ENCODE peak calls at places on chromosomes 5 and 9, in four cellular contexts. One of them, this sample, is unnamed.

GRCh38 chr5:140113180-140113698 is 670 bp upstream of the PURA start:
- DNase-seq in pancreas: peak; percentile 66
- DNase-seq in astrocyte of the cerebellum: no peak
- DNase-seq in small intestine: no peak
- DNase-seq in this sample: no peak

GRCh38 chr9:83197611-83198010 is 134.7 kb upstream of the RASEF start:
- DNase-seq in pancreas: no peak
- DNase-seq in astrocyte of the cerebellum: no peak
- DNase-seq in small intestine: no peak
- DNase-seq in this sample: no peak

GRCh38 chr9:87070331-87070730 is 123.0 kb upstream of the GAS1 start:
- DNase-seq in pancreas: no peak
- DNase-seq in astrocyte of the cerebellum: no peak
- DNase-seq in small intestine: no peak
- DNase-seq in this sample: no peak

GRCh38 chr5:83172655-83173054 is 95.3 kb downstream of the XRCC4 start:
- DNase-seq in pancreas: no peak
- DNase-seq in astrocyte of the cerebellum: no peak
- DNase-seq in small intestine: no peak
- DNase-seq in this sample: peak; percentile 43

GRCh38 chr5:19950897-19951296 is 37.1 kb downstream of the CDH18 start:
- DNase-seq in pancreas: no peak
- DNase-seq in astrocyte of the cerebellum: no peak
- DNase-seq in small intestine: no peak
- DNase-seq in this sample: peak; percentile 11

GRCh38 chr5:39283231-39283818 is 64.0 kb upstream of the FYB1 start:
- DNase-seq in pancreas: no peak
- DNase-seq in astrocyte of the cerebellum: peak; percentile 34
- DNase-seq in small intestine: peak; percentile 66
- DNase-seq in this sample: peak; percentile 86

GRCh38 chr9:98149422-98149821 is 30.4 kb upstream of the TRIM14 start:
- DNase-seq in pancreas: no peak
- DNase-seq in astrocyte of the cerebellum: no peak
- DNase-seq in small intestine: no peak
- DNase-seq in this sample: no peak

GRCh38 chr5:88803309-88803708 is 79.7 kb downstream of the MEF2C start:
- DNase-seq in pancreas: no peak
- DNase-seq in astrocyte of the cerebellum: no peak
- DNase-seq in small intestine: no peak
- DNase-seq in this sample: no peak

GRCh38 chr9:134299883-134300282 is 26.4 kb upstream of the RXRA start:
- DNase-seq in pancreas: no peak
- DNase-seq in astrocyte of the cerebellum: no peak
- DNase-seq in small intestine: no peak
- DNase-seq in this sample: no peak

GRCh38 chr5:74127377-74128338 is 501.7 kb downstream of the ARHGEF28 start:
- DNase-seq in pancreas: no peak
- DNase-seq in astrocyte of the cerebellum: no peak
- DNase-seq in small intestine: peak; percentile 51
- DNase-seq in this sample: peak; percentile 45

GRCh38 chr9:76216161-76216649 is 178.0 kb downstream of the RFK start:
- DNase-seq in pancreas: no peak
- DNase-seq in astrocyte of the cerebellum: peak; percentile 82
- DNase-seq in small intestine: no peak
- DNase-seq in this sample: peak; percentile 97

GRCh38 chr5:133341915-133342710 is 270.2 kb downstream of the FSTL4 start:
- DNase-seq in pancreas: no peak
- DNase-seq in astrocyte of the cerebellum: no peak
- DNase-seq in small intestine: no peak
- DNase-seq in this sample: no peak

GRCh38 chr5:94276751-94277150 is 341.7 kb downstream of the KIAA0825 start:
- DNase-seq in pancreas: no peak
- DNase-seq in astrocyte of the cerebellum: no peak
- DNase-seq in small intestine: no peak
- DNase-seq in this sample: peak; percentile 6

GRCh38 chr9:98790601-98791146 is 5.7 kb downstream of the ANKS6 start:
- DNase-seq in pancreas: no peak
- DNase-seq in astrocyte of the cerebellum: no peak
- DNase-seq in small intestine: no peak
- DNase-seq in this sample: no peak

GRCh38 chr9:90085633-90086032 is 480.8 kb downstream of the GADD45G start:
- DNase-seq in pancreas: no peak
- DNase-seq in astrocyte of the cerebellum: no peak
- DNase-seq in small intestine: no peak
- DNase-seq in this sample: no peak

GRCh38 chr9:127186799-127187198 is 64.4 kb upstream of the ANGPTL2 start:
- DNase-seq in pancreas: no peak
- DNase-seq in astrocyte of the cerebellum: no peak
- DNase-seq in small intestine: no peak
- DNase-seq in this sample: no peak

GRCh38 chr5:140157032-140157781 is 17.8 kb upstream of the CYSTM1 start:
- DNase-seq in pancreas: peak; percentile 95
- DNase-seq in astrocyte of the cerebellum: peak; percentile 57
- DNase-seq in small intestine: peak; percentile 89
- DNase-seq in this sample: peak; percentile 83

GRCh38 chr5:166493627-166494026 is 1797.8 kb upstream of the WWC1 start:
- DNase-seq in pancreas: no peak
- DNase-seq in astrocyte of the cerebellum: no peak
- DNase-seq in small intestine: no peak
- DNase-seq in this sample: peak; percentile 82

GRCh38 chr5:177225798-177226197 is 77.7 kb downstream of the RAB24 start:
- DNase-seq in pancreas: no peak
- DNase-seq in astrocyte of the cerebellum: no peak
- DNase-seq in small intestine: no peak
- DNase-seq in this sample: no peak

GRCh38 chr9:4748612-4749011 is 7.6 kb upstream of the AK3 start:
- DNase-seq in pancreas: no peak
- DNase-seq in astrocyte of the cerebellum: no peak
- DNase-seq in small intestine: no peak
- DNase-seq in this sample: no peak

GRCh38 chr5:78624011-78624541 is 24.5 kb downstream of the LHFPL2 start:
- DNase-seq in pancreas: no peak
- DNase-seq in astrocyte of the cerebellum: no peak
- DNase-seq in small intestine: no peak
- DNase-seq in this sample: no peak

GRCh38 chr9:15146121-15146820 is 160.7 kb downstream of the TTC39B start:
- DNase-seq in pancreas: no peak
- DNase-seq in astrocyte of the cerebellum: no peak
- DNase-seq in small intestine: no peak
- DNase-seq in this sample: no peak

GRCh38 chr5:99973779-99974178 is 561.4 kb upstream of the FAM174A start:
- DNase-seq in pancreas: no peak
- DNase-seq in astrocyte of the cerebellum: no peak
- DNase-seq in small intestine: no peak
- DNase-seq in this sample: no peak

GRCh38 chr5:96093890-96094381 is 132.3 kb upstream of the ELL2 start:
- DNase-seq in pancreas: no peak
- DNase-seq in astrocyte of the cerebellum: no peak
- DNase-seq in small intestine: peak; percentile 27
- DNase-seq in this sample: no peak

GRCh38 chr9:6557883-6558282 is 87.6 kb downstream of the GLDC start:
- DNase-seq in pancreas: no peak
- DNase-seq in astrocyte of the cerebellum: no peak
- DNase-seq in small intestine: no peak
- DNase-seq in this sample: peak; percentile 45

GRCh38 chr5:891117-891836 is 1.3 kb downstream of the BRD9 start:
- DNase-seq in pancreas: no peak
- DNase-seq in astrocyte of the cerebellum: no peak
- DNase-seq in small intestine: peak; percentile 78
- DNase-seq in this sample: peak; percentile 6

GRCh38 chr9:7320139-7320538 is 479.4 kb downstream of the DMAC1 start:
- DNase-seq in pancreas: no peak
- DNase-seq in astrocyte of the cerebellum: peak; percentile 36
- DNase-seq in small intestine: no peak
- DNase-seq in this sample: peak; percentile 89

GRCh38 chr9:93950619-93951601 is 4.2 kb downstream of the BARX1 start:
- DNase-seq in pancreas: peak; percentile 80
- DNase-seq in astrocyte of the cerebellum: no peak
- DNase-seq in small intestine: peak; percentile 30
- DNase-seq in this sample: no peak

GRCh38 chr5:42656661-42657035 is 100.0 kb upstream of the CCDC152 start:
- DNase-seq in pancreas: no peak
- DNase-seq in astrocyte of the cerebellum: no peak
- DNase-seq in small intestine: no peak
- DNase-seq in this sample: peak; percentile 29

GRCh38 chr5:104187656-104188055 is 625.1 kb upstream of the NUDT12 start:
- DNase-seq in pancreas: no peak
- DNase-seq in astrocyte of the cerebellum: no peak
- DNase-seq in small intestine: no peak
- DNase-seq in this sample: no peak

GRCh38 chr5:109880907-109881685 is 191.4 kb downstream of the MAN2A1 start:
- DNase-seq in pancreas: no peak
- DNase-seq in astrocyte of the cerebellum: no peak
- DNase-seq in small intestine: no peak
- DNase-seq in this sample: peak; percentile 30

GRCh38 chr5:159198063-159199036 is 11.0 kb downstream of the RNF145 start:
- DNase-seq in pancreas: no peak
- DNase-seq in astrocyte of the cerebellum: no peak
- DNase-seq in small intestine: peak; percentile 9
- DNase-seq in this sample: no peak

GRCh38 chr5:154475613-154476342 is 2.2 kb downstream of the HAND1 start:
- DNase-seq in pancreas: no peak
- DNase-seq in astrocyte of the cerebellum: no peak
- DNase-seq in small intestine: no peak
- DNase-seq in this sample: no peak

GRCh38 chr9:94865599-94866456 is 139.3 kb downstream of the AOPEP start:
- DNase-seq in pancreas: no peak
- DNase-seq in astrocyte of the cerebellum: no peak
- DNase-seq in small intestine: no peak
- DNase-seq in this sample: no peak

GRCh38 chr9:34558341-34558740 is 31.2 kb downstream of the CNTFR start:
- DNase-seq in pancreas: no peak
- DNase-seq in astrocyte of the cerebellum: no peak
- DNase-seq in small intestine: no peak
- DNase-seq in this sample: no peak

GRCh38 chr9:34560574-34561229 is 28.8 kb downstream of the CNTFR start:
- DNase-seq in pancreas: no peak
- DNase-seq in astrocyte of the cerebellum: no peak
- DNase-seq in small intestine: peak; percentile 77
- DNase-seq in this sample: no peak

GRCh38 chr9:34558911-34559615 is 30.5 kb downstream of the CNTFR start:
- DNase-seq in pancreas: no peak
- DNase-seq in astrocyte of the cerebellum: no peak
- DNase-seq in small intestine: no peak
- DNase-seq in this sample: no peak

GRCh38 chr9:34557421-34558321 is 31.9 kb downstream of the CNTFR start:
- DNase-seq in pancreas: no peak
- DNase-seq in astrocyte of the cerebellum: no peak
- DNase-seq in small intestine: no peak
- DNase-seq in this sample: no peak

GRCh38 chr9:34559616-34560546 is 29.6 kb downstream of the CNTFR start:
- DNase-seq in pancreas: no peak
- DNase-seq in astrocyte of the cerebellum: no peak
- DNase-seq in small intestine: peak; percentile 90
- DNase-seq in this sample: peak; percentile 84
- H3K4me3 ChIP-seq in pancreas: no peak overlapping the region
- H3K4me3 ChIP-seq in astrocyte of the cerebellum: no peak overlapping the region
- H3K4me3 ChIP-seq in small intestine: no peak overlapping the region
- H3K4me3 ChIP-seq in this sample: peak overlapping the region; percentile 4

DNA sequence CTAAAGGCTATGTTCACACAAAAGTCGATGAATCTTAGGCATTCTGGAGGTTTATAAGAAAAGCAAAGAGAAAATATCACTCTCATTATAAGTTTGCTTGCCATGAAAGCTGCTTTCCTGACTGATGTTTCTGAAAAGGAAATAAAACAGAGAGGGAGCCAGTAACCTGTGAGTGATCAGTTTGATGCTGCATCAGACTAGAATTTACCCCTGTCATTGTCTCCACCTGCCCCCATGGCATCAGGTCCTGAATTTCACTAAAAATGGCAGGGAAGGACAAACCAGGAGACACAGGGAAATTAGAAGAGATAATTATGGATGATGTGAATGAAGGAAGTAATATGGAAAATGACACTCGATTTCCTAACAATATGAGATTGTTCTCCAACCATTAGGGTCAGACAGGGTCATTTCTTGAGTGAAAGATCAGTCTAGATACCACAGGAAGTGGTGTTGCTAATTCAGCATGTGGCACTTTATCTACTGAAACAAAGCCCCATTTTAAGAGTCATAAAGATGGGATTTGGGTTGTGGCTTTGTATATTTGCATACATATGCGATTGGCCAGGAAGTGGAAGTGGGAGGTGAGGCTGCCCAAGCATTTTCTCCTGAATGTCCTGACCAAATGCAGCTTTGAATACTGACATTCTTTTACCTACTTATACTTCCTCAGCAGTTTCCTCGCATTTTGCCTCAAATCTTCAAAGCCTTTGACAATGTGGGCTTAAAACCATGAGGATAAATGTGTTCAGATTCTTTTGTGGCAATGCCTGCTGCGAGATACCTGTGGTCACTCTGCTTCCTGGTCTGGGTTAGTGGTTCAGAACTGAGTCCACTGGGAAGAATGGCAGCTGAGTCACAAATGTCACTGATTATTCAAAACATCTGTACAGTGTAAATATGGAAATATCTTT is 29.7 kb downstream of the MEGF10 start:
- DNase-seq in pancreas: no peak
- DNase-seq in astrocyte of the cerebellum: peak; percentile 69
- DNase-seq in small intestine: peak; percentile 9
- DNase-seq in this sample: peak; percentile 14
- H3K4me3 ChIP-seq in pancreas: no peak overlapping the region
- H3K4me3 ChIP-seq in astrocyte of the cerebellum: no peak overlapping the region
- H3K4me3 ChIP-seq in small intestine: no peak overlapping the region
- H3K4me3 ChIP-seq in this sample: no peak overlapping the region

DNA sequence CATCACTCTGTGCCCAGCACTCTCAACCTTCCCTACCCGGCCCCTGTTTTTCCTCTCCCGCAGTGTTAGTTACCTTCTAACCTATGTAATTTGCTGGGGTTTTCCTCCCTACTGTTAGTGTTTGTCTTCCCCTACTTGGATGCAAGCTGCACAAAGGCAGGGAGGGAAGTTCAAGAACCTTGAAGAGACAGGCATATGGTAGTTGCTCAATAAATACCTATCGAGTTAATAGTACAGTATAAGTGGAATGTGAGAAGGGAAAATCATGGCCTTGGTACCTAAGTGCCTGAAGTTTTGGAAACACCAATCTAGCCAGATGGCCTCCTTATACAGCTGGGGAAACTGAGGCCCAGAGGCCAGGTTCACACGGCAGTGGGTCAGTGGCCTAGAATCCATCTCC is 24.2 kb downstream of the PDGFRB start:
- DNase-seq in pancreas: no peak
- DNase-seq in astrocyte of the cerebellum: no peak
- DNase-seq in small intestine: no peak
- DNase-seq in this sample: no peak
- H3K4me3 ChIP-seq in pancreas: no peak overlapping the region
- H3K4me3 ChIP-seq in astrocyte of the cerebellum: no peak overlapping the region
- H3K4me3 ChIP-seq in small intestine: no peak overlapping the region
- H3K4me3 ChIP-seq in this sample: no peak overlapping the region

DNA sequence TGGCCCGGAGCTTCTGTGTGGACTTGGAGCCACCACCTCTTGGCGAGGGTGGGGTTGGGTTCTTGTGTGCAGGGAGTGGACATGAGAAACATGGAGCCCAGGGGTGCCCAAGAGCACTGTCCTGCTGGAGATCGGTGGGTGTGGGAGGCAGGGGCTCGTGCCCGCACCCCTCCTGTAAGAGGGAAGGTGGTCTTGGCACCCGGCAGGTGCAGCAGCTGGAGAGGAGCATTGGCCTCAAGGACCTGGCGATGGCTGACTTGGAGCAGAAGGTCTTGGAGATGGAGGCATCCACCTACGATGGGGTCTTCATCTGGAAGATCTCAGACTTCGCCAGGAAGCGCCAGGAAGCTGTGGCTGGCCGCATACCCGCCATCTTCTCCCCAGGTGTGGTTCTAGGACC is 23.7 kb downstream of the FBXW5 start:
- DNase-seq in pancreas: no peak
- DNase-seq in astrocyte of the cerebellum: no peak
- DNase-seq in small intestine: no peak
- DNase-seq in this sample: no peak
- H3K4me3 ChIP-seq in pancreas: no peak overlapping the region
- H3K4me3 ChIP-seq in astrocyte of the cerebellum: no peak overlapping the region
- H3K4me3 ChIP-seq in small intestine: no peak overlapping the region
- H3K4me3 ChIP-seq in this sample: no peak overlapping the region